ENCODE peak calls at places on chromosomes 2 and 18, in nine cellular contexts. X, J, I, L, Z, U, Y, E and O are unnamed samples.
A peak's percentile ranks its signal among the peaks of the same experiment; 100 is the strongest.

GRCh38 chr2:241950878-241951331 is 81.4 kb downstream of the RTP5 start:
- DNase-seq in X (peak; percentile 89), J (peak; percentile 90), I (peak; percentile 52), L (peak; percentile 60), Z (peak; percentile 75), U (peak; percentile 53), Y (peak; percentile 42), E (peak; percentile 64), O (peak; percentile 82)

GRCh38 chr2:234808907-234809306 is 142.9 kb upstream of the SH3BP4 start:
- DNase-seq in X (no peak), J (no peak), I (no peak), L (no peak), Z (no peak), U (no peak), Y (no peak), E (no peak), O (no peak)

GRCh38 chr2:134177351-134177931 is 76.4 kb upstream of the MGAT5 start:
- DNase-seq in X (no peak), J (no peak), I (no peak), L (no peak), Z (no peak), U (no peak), Y (no peak), E (no peak), O (peak; percentile 91)

GRCh38 chr2:234352270-234352669 is 144.6 kb downstream of the ARL4C start:
- DNase-seq in X (no peak), J (no peak), I (no peak), L (no peak), Z (no peak), U (no peak), Y (no peak), E (no peak), O (no peak)

GRCh38 chr2:74702001-74702715 is 48.1 kb downstream of the SEMA4F start:
- DNase-seq in X (no peak), J (no peak), I (no peak), L (no peak), Z (no peak), U (no peak), Y (no peak), E (no peak), O (no peak)

GRCh38 chr2:23516546-23517256 is 131.7 kb downstream of the KLHL29 start:
- DNase-seq in X (no peak), J (no peak), I (no peak), L (no peak), Z (no peak), U (no peak), Y (no peak), E (no peak), O (no peak)

GRCh38 chr18:3508576-3509559 is 58.9 kb downstream of the TGIF1 start:
- DNase-seq in X (no peak), J (no peak), I (peak; percentile 36), L (no peak), Z (no peak), U (no peak), Y (no peak), E (no peak), O (no peak)

GRCh38 chr2:221596192-221596591 is 24.1 kb upstream of the EPHA4 start:
- DNase-seq in X (no peak), J (no peak), I (peak; percentile 27), L (peak; percentile 10), Z (no peak), U (no peak), Y (no peak), E (no peak), O (no peak)

GRCh38 chr2:168700615-168701245 is 101.7 kb upstream of the NOSTRIN start:
- DNase-seq in X (no peak), J (no peak), I (no peak), L (no peak), Z (no peak), U (no peak), Y (no peak), E (no peak), O (no peak)

GRCh38 chr2:44283116-44283666 is 7.9 kb downstream of the SLC3A1 start:
- DNase-seq in X (no peak), J (no peak), I (no peak), L (no peak), Z (no peak), U (no peak), Y (no peak), E (no peak), O (no peak)